ENCODE peak calls at places on chromosomes 7 and 10, in five cellular contexts. J is GM23248, R is MM.1S, B is Karpas-422, I is PC-3. S is an unnamed sample. For H3K4me1, the result is how much of the 10 kb centered on the place peaks cover.

GRCh38 chr10:12499587-12499986 is 150.2 kb downstream of the CAMK1D start:
- DNase-seq in J (no peak), R (no peak), B (no peak), I (no peak), S (peak)

GRCh38 chr7:88358881-88359280 is 52.2 kb upstream of the STEAP4 start:
- DNase-seq in J (no peak), R (no peak), B (no peak), I (no peak), S (no peak)

GRCh38 chr10:33818343-33818742 is 483.9 kb upstream of the NRP1 start:
- DNase-seq in J (no peak), R (no peak), B (no peak), I (no peak), S (no peak)

GRCh38 chr7:83908526-83908925 is 259.6 kb upstream of the SEMA3E start:
- DNase-seq in J (no peak), R (no peak), B (no peak), I (no peak), S (no peak)

GRCh38 chr7:143884276-143884977 is 17.5 kb downstream of the TCAF1 start:
- DNase-seq in J (no peak), R (no peak), B (no peak), I (no peak), S (no peak)

GRCh38 chr10:35640951-35641429 is 1.1 kb downstream of the FZD8 start:
- DNase-seq in J (peak), R (peak), B (no peak), I (peak), S (peak)

GRCh38 chr7:6164010-6164409 is 108.4 kb downstream of the CYTH3 start:
- DNase-seq in J (no peak), R (no peak), B (no peak), I (no peak), S (no peak)

GRCh38 chr10:35308809-35309208 is 27.5 kb upstream of the CCNY start:
- DNase-seq in J (no peak), R (no peak), B (no peak), I (no peak), S (no peak)

GRCh38 chr7:134907639-134908038 is 78.7 kb upstream of the AGBL3 start:
- DNase-seq in J (peak), R (no peak), B (no peak), I (no peak), S (no peak)

GRCh38 chr7:148723846-148724245 is 25.1 kb downstream of the CUL1 start:
- DNase-seq in J (peak), R (no peak), B (no peak), I (no peak), S (no peak)

GRCh38 chr10:103763374-103764202 is 91.8 kb downstream of the SH3PXD2A start:
- DNase-seq in J (peak), R (no peak), B (peak), I (no peak), S (peak)

GRCh38 chr7:42227523-42227922 is 9.5 kb downstream of the GLI3 start:
- DNase-seq in J (no peak), R (peak), B (no peak), I (no peak), S (peak)

GRCh38 chr7:23454880-23455526 is 15.3 kb downstream of the IGF2BP3 start:
- DNase-seq in J (no peak), R (no peak), B (no peak), I (no peak), S (peak)

GRCh38 chr7:150377116-150377979 is 1.8 kb upstream of the ZNF775 start:
- DNase-seq in J (no peak), R (peak), B (no peak), I (no peak), S (no peak)

GRCh38 chr10:100020161-100020882 is 10.6 kb upstream of the DNMBP start:
- DNase-seq in J (no peak), R (peak), B (peak), I (peak), S (no peak)

GRCh38 chr7:128135275-128136214 is 104.3 kb upstream of the LRRC4 start:
- DNase-seq in J (peak), R (peak), B (peak), I (peak), S (peak)

GRCh38 chr7:25963733-25964132 is 188.3 kb upstream of the NFE2L3 start:
- DNase-seq in J (no peak), R (peak), B (no peak), I (no peak), S (no peak)

GRCh38 chr7:108316708-108317107 is 139.5 kb downstream of the NRCAM start:
- DNase-seq in J (no peak), R (no peak), B (no peak), I (no peak), S (no peak)

GRCh38 chr7:16242920-16243319 is 178.4 kb downstream of the CRPPA start:
- DNase-seq in J (no peak), R (no peak), B (no peak), I (no peak), S (peak)

GRCh38 chr10:131908151-131908550 is 7.3 kb downstream of the PPP2R2D start:
- DNase-seq in J (no peak), R (no peak), B (peak), I (no peak), S (no peak)

GRCh38 chr10:35041502-35041879 is 48.6 kb downstream of the CUL2 start:
- DNase-seq in J (peak), R (no peak), B (no peak), I (no peak), S (no peak)

GRCh38 chr7:5354460-5355279 is 69.0 kb downstream of the TNRC18 start:
- DNase-seq in J (peak), R (peak), B (no peak), I (peak), S (peak)

GRCh38 chr10:55158643-55159042 is 357.6 kb upstream of the PCDH15 start:
- DNase-seq in J (no peak), R (no peak), B (no peak), I (no peak), S (no peak)

GRCh38 chr7:87499494-87499893 is 24.0 kb upstream of the ABCB4 start:
- DNase-seq in J (no peak), R (no peak), B (no peak), I (no peak), S (no peak)

GRCh38 chr7:985915-986741 is 3.1 kb downstream of the CYP2W1 start:
- DNase-seq in J (peak), R (no peak), B (no peak), I (peak), S (no peak)

GRCh38 chr10:77532068-77532467 is 105.5 kb downstream of the KCNMA1 start:
- DNase-seq in J (peak), R (no peak), B (no peak), I (no peak), S (no peak)

GRCh38 chr7:16657656-16658279 is 11.8 kb downstream of the BZW2 start:
- DNase-seq in J (peak), R (no peak), B (no peak), I (peak), S (peak)

GRCh38 chr7:18384491-18385143 is 110.9 kb upstream of the HDAC9 start:
- DNase-seq in J (no peak), R (no peak), B (no peak), I (no peak), S (no peak)

GRCh38 chr10:72691470-72692056 is 380 bp upstream of the MCU start:
- DNase-seq in J (no peak), R (no peak), B (no peak), I (no peak), S (no peak)

GRCh38 chr7:95636140-95636539 is 39.8 kb upstream of the PDK4 start:
- DNase-seq in J (peak), R (no peak), B (no peak), I (peak), S (no peak)

GRCh38 chr7:2734761-2735571 is 47.0 kb downstream of the AMZ1 start:
- DNase-seq in J (no peak), R (no peak), B (peak), I (no peak), S (no peak)

GRCh38 chr10:61899045-61899444 is 2.5 kb upstream of the ARID5B start:
- DNase-seq in J (peak), R (peak), B (peak), I (peak), S (no peak)

GRCh38 chr7:142280263-142280662 is 22.4 kb upstream of the PRSS58 start:
- DNase-seq in J (no peak), R (no peak), B (no peak), I (no peak), S (no peak)

GRCh38 chr10:114328876-114329275 is 75.4 kb downstream of the AFAP1L2 start:
- DNase-seq in J (no peak), R (no peak), B (no peak), I (no peak), S (no peak)

GRCh38 chr7:26202019-26202985 is 757 bp downstream of the CBX3 start:
- DNase-seq in J (peak), R (peak), B (peak), I (peak), S (no peak)

GRCh38 chr10:13868528-13869294 is 281.9 kb downstream of the PRPF18 start:
- DNase-seq in J (no peak), R (no peak), B (no peak), I (no peak), S (peak)

GRCh38 chr10:12566161-12567115 is 217.1 kb downstream of the CAMK1D start:
- DNase-seq in J (peak), R (no peak), B (no peak), I (no peak), S (no peak)

GRCh38 chr10:70053212-70053895 is 708 bp downstream of the MACROH2A2 start:
- DNase-seq in J (peak), R (no peak), B (no peak), I (peak), S (peak)
- H3K27ac ChIP-seq in J (no peak), R (no peak), B (no peak), I (no peak), S (peak)

DNA sequence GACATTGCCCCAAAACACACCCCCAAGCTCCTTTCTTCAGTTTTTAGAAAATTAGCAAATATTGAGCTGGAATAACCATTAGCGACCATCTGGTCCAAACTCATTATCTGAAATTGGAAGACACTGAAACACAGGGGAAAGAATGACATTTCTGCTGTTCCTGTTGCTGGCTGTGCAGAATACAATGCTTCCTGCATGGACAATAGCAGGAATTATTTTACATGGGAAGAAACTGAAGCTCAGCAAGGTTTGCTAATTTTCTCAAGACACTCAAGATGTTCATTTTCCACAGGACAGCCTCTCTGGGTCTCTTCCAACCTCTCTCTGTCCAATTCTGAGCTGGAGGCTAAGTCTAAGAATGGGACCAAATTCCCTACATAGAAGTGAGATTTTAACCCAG is 81.9 kb upstream of the TNS3 start:
- DNase-seq in J (no peak), R (no peak), B (no peak), I (no peak), S (no peak)
- H3K4me1 ChIP-seq in J (under half), R (under half), B (under half), I (under half), S (under half)

DNA sequence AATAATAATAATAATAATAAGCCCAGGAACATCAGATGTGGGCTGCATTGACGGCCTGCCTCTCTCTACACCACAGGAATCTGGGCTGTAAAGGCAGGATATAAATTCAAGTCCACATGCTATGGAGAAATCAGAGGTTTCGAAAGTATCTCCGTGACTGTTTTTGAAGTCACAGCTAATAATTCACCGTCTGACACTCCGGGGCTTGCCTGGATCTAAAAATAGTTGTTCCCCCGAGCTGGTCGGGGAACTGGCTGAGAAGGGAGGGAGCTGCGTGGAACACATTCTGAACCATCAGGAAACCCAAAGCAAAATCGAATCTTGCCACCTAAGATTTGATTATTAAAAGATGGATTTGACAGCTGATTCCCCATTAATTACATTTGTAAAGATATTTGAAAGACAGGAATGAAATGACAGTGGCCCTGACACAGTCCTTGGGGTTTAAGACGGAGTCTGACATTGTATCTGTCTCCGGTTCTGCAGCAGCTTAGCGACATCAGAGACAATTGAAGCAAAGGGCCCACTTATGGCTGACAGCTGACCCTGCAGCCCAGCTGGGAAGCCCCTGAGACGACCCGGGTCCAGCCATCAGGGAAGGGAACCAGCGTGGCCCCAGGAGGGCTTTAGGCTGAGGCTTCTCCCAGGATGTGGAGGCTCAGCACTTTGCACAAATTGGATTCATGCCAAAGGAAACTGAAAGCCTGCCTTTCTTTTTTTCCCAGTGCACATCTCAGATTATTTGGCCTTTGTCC is 35.2 kb downstream of the KLF6 start:
- DNase-seq in J (peak), R (no peak), B (no peak), I (no peak), S (no peak)
- H3K9ac ChIP-seq in J (peak), R (no peak), B (no peak), I (no peak), S (no peak)

DNA sequence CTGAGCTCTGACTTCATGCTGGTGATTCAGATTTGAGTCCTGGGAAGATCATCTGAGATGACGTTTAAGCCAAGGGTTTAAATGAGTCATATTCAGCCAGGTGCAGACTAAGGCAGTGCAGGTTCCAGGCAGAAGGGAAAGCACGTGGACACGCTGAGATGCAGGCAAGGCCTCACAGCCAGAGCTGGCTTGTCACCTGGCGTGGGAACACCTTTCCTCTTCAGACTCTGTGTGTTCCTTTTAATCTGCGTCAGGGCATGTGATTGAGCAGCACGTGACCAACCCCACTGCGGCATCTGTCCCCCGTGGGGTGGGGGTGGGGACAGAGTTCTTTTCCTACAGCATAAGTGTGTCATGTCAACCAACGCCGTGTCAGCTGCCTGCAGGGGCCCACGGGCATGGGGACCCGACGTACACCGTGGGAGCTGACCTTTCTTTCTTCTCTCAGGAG is 10.7 kb upstream of the IDI2 start:
- DNase-seq in J (peak), R (no peak), B (no peak), I (peak), S (peak)
- H3K27ac ChIP-seq in J (no peak), R (no peak), B (no peak), I (peak), S (peak)

GRCh38 chr10:79115302-79115701 is 46.5 kb downstream of the ZMIZ1 start:
- DNase-seq in J (no peak), R (no peak), B (no peak), I (no peak), S (no peak)

GRCh38 chr10:79113827-79114226 is 45.1 kb downstream of the ZMIZ1 start:
- DNase-seq in J (peak), R (no peak), B (no peak), I (no peak), S (peak)

GRCh38 chr10:79116363-79116762 is 47.6 kb downstream of the ZMIZ1 start:
- DNase-seq in J (no peak), R (no peak), B (no peak), I (no peak), S (no peak)

GRCh38 chr10:79116801-79117723 is 48.3 kb downstream of the ZMIZ1 start:
- DNase-seq in J (peak), R (peak), B (no peak), I (no peak), S (no peak)

DNA sequence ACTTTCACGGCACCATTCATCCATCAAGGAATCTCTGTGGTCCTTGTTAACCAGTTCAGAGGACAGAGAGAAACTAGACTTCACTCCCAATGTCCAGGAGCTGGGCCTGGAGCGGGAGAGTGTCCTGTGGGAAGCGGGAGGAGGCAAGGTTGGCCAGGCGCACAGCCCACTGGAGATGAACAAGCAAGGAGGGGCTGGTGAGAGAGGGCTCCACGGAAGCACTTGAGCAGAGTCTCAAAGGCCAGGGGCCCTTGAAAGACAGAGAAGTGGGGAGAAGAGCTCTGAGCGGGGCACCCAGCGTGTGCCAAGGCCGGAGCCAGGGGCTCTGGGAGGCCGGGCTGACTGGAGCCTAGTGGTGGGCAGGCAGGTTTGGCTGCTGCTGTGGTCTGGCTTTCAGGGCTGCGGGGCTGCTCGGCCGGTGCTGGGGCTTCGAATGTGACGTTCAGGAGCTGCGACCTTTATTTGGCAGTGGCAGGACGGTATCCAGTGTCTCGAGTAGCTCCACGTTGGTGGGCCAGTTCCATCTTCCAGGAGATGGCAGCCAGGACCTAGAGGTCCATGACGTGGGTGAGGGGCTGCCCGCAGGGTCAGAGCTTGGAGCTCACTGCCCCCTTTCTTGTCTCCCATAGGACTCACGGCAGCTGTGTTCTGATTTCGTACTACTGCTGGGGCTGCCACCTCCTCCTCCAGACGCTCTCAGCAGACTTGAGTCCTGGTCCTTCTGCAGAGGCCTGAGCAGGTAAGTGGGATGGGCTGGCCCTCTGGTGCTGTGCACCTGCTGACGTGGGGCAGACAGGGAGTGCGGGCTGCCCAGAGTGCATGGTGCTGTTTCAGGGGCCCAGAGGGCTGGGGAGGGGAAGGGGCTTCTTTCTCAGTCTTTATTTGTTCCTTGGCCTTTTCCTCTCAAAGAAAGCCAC is 49.8 kb downstream of the ZMIZ1 start:
- DNase-seq in J (no peak), R (no peak), B (no peak), I (no peak), S (no peak)
- H3K4me1 ChIP-seq in J (under half), R (under half), B (under half), I (under half), S (under half)

GRCh38 chr7:45988405-45989057 is 67.5 kb upstream of the IGFBP3 start:
- DNase-seq in J (no peak), R (no peak), B (no peak), I (peak), S (peak)

GRCh38 chr7:45986355-45987298 is 65.6 kb upstream of the IGFBP3 start:
- DNase-seq in J (no peak), R (no peak), B (no peak), I (no peak), S (peak)

GRCh38 chr7:45985902-45986301 is 64.8 kb upstream of the IGFBP3 start:
- DNase-seq in J (peak), R (no peak), B (no peak), I (peak), S (peak)

GRCh38 chr7:45990276-45990675 is 69.2 kb upstream of the IGFBP3 start:
- DNase-seq in J (no peak), R (no peak), B (no peak), I (no peak), S (peak)

GRCh38 chr7:45987521-45988290 is 66.6 kb upstream of the IGFBP3 start:
- DNase-seq in J (no peak), R (peak), B (no peak), I (no peak), S (peak)
- H3K9ac ChIP-seq in J (no peak), R (no peak), B (no peak), I (no peak), S (no peak)

DNA sequence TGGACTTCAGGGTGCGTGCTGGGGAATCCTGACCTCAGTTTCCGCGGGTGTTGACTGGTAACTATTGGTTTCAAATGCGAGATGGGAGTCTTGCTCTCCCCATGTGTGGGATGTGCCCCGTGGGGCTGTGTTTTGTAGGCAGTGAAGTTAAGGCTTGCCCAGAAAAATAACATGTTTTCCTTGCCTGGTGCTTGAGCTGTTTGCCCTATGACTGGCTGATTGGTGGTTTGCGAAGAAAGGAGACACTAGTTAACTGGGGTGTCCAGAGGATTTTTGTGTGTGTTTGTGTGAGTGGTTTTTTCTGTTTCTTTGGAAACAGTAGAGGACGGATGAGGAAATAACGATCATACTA is 61.9 kb downstream of the CREB5 start:
- DNase-seq in J (peak), R (no peak), B (no peak), I (no peak), S (no peak)
- H3K27ac ChIP-seq in J (no peak), R (no peak), B (no peak), I (no peak), S (no peak)

S was measured in endodermal cell.